ENCODE peak calls at places on chromosome 19, in four cellular contexts. U, Y, I and F are unnamed samples.

GRCh38 chr19:29620931-29621351 is 14.9 kb downstream of the POP4 start:
- DNase-seq in I (no peak), U (peak), Y (no peak), F (no peak)

GRCh38 chr19:42601811-42602443 is 7.2 kb upstream of the CEACAM8 start:
- DNase-seq in I (peak), U (peak), Y (peak), F (peak)

GRCh38 chr19:56085571-56086275 is 35.4 kb downstream of the ZNF787 start:
- DNase-seq in U (no peak), I (peak), Y (no peak), F (no peak)

GRCh38 chr19:46471116-46471733 is at the start of gene PNMA8A:
- DNase-seq in U (no peak), I (peak), Y (no peak), F (peak)

GRCh38 chr19:19554074-19555023 is 16.3 kb downstream of the CILP2 start:
- DNase-seq in I (peak), U (peak), Y (peak), F (peak)

GRCh38 chr19:20611866-20612265 is 46.3 kb upstream of the ZNF737 start:
- DNase-seq in Y (no peak), I (no peak), U (no peak), F (no peak)

GRCh38 chr19:3440082-3440481 is 40.2 kb downstream of the SMIM24 start:
- DNase-seq in U (peak), Y (peak), I (no peak), F (peak)

GRCh38 chr19:45972081-45972943 is 1.4 kb downstream of the NOVA2 start:
- DNase-seq in U (peak), I (no peak), Y (peak), F (no peak)

GRCh38 chr19:35043906-35044305 is 2.4 kb downstream of the HPN start:
- DNase-seq in Y (no peak), I (peak), U (no peak), F (peak)

GRCh38 chr19:30069535-30070197 is 127.6 kb downstream of the URI1 start:
- DNase-seq in I (no peak), U (no peak), Y (no peak), F (no peak)

GRCh38 chr19:49637865-49638350 is 2.0 kb downstream of the RRAS start:
- DNase-seq in I (peak), Y (no peak), U (no peak), F (peak)

GRCh38 chr19:49361438-49362047 is 673 bp downstream of the TEAD2 start:
- DNase-seq in I (peak), U (no peak), Y (peak), F (peak)

GRCh38 chr19:18468517-18468916 is 30.6 kb upstream of the ISYNA1 start:
- DNase-seq in U (no peak), Y (no peak), I (no peak), F (no peak)

GRCh38 chr19:39007096-39007495 is 25.3 kb downstream of the FBXO27 start:
- DNase-seq in I (no peak), Y (no peak), U (no peak), F (no peak)

GRCh38 chr19:14147797-14148605 is 11.6 kb upstream of the ASF1B start:
- DNase-seq in I (peak), Y (peak), U (peak), F (peak)

GRCh38 chr19:10332158-10332964 is 968 bp downstream of the RAVER1 start:
- DNase-seq in Y (no peak), U (no peak), I (no peak), F (no peak)

GRCh38 chr19:19562665-19563347 is 24.7 kb downstream of the CILP2 start:
- DNase-seq in Y (no peak), I (no peak), U (no peak), F (no peak)

GRCh38 chr19:10505583-10506229 is 2.5 kb upstream of the KEAP1 start:
- DNase-seq in Y (peak), U (peak), I (peak), F (peak)

GRCh38 chr19:3047307-3048189 is 14.7 kb downstream of the TLE5 start:
- DNase-seq in Y (peak), U (peak), I (peak), F (peak)

GRCh38 chr19:10262771-10263170 is 8.1 kb upstream of the ICAM1 start:
- DNase-seq in I (peak), U (no peak), Y (no peak), F (no peak)